ENCODE peak calls at places on chromosome 21, in nine cellular contexts. G, X, Z, M, Y, L, R, K and T are unnamed samples.

GRCh38 chr21:35198004-35198403 is 148.9 kb upstream of the RUNX1 start:
- DNase-seq in Y (no peak), M (no peak), G (peak; percentile 95), K (no peak), L (no peak), Z (no peak), R (no peak), X (no peak), T (no peak)

GRCh38 chr21:46604975-46605758 is at the start of gene S100B:
- DNase-seq in K (no peak), R (no peak), M (no peak), Z (no peak), Y (no peak), G (peak; percentile 4), X (no peak), L (peak; percentile 92), T (no peak)

GRCh38 chr21:29064850-29065481 is 8.5 kb downstream of the CCT8 start:
- DNase-seq in M (no peak), X (no peak), K (no peak), G (no peak), Y (peak; percentile 18), L (no peak), R (no peak), Z (no peak), T (no peak)

GRCh38 chr21:34276711-34277425 is 86.9 kb upstream of the KCNE2 start:
- DNase-seq in Z (no peak), K (no peak), X (no peak), M (no peak), G (no peak), L (no peak), R (no peak), Y (no peak), T (no peak)

GRCh38 chr21:15053531-15053930 is 11.3 kb downstream of the NRIP1 start:
- DNase-seq in R (no peak), G (no peak), L (no peak), M (no peak), Y (no peak), Z (no peak), K (no peak), X (no peak), T (no peak)

GRCh38 chr21:8991088-8991907 is 1530.1 kb upstream of the TPTE start:
- DNase-seq in G (no peak), Z (no peak), Y (no peak), L (no peak), R (no peak), K (no peak), M (no peak), X (no peak), T (no peak)

GRCh38 chr21:42118121-42118795 is 47.1 kb downstream of the UMODL1 start:
- DNase-seq in R (no peak), K (no peak), M (no peak), G (no peak), Z (no peak), X (peak; percentile 39), Y (peak; percentile 37), L (no peak), T (no peak)

GRCh38 chr21:44956356-44957046 is 16.7 kb downstream of the SLX9 start:
- DNase-seq in Y (no peak), L (no peak), R (no peak), X (no peak), K (no peak), G (no peak), Z (no peak), M (no peak), T (no peak)

GRCh38 chr21:42539931-42540343 is 26.3 kb downstream of the SLC37A1 start:
- DNase-seq in R (no peak), K (no peak), G (no peak), L (no peak), Y (peak; percentile 37), M (no peak), X (no peak), Z (no peak), T (no peak)

GRCh38 chr21:37700641-37701202 is 215.5 kb downstream of the KCNJ6 start:
- DNase-seq in R (no peak), L (no peak), Z (no peak), K (peak; percentile 59), G (peak; percentile 51), Y (peak; percentile 90), M (no peak), X (peak; percentile 94), T (no peak)

GRCh38 chr21:43989401-43989800 is 22.7 kb upstream of the TRAPPC10 start:
- DNase-seq in Y (no peak), M (no peak), G (no peak), K (no peak), R (no peak), L (no peak), Z (no peak), X (no peak), T (no peak)

GRCh38 chr21:16534408-16535099 is 804.8 kb downstream of the USP25 start:
- DNase-seq in L (peak; percentile 75), Y (no peak), K (no peak), G (peak; percentile 65), M (no peak), R (no peak), Z (no peak), X (peak; percentile 77), T (no peak)

GRCh38 chr21:38467911-38468310 is 30.4 kb downstream of the ERG start:
- DNase-seq in K (no peak), M (no peak), Z (no peak), L (no peak), R (no peak), X (no peak), Y (no peak), G (no peak), T (no peak)

GRCh38 chr21:34593423-34593822 is 21.5 kb downstream of the RCAN1 start:
- DNase-seq in X (peak; percentile 97), K (no peak), R (no peak), Y (no peak), L (no peak), Z (no peak), G (no peak), M (no peak), T (no peak)

GRCh38 chr21:44994016-44994365 is 54.2 kb downstream of the SLX9 start:
- DNase-seq in M (no peak), G (no peak), K (no peak), X (no peak), R (no peak), Z (no peak), Y (no peak), L (no peak), T (no peak)

GRCh38 chr21:31420988-31421387 is 76.9 kb upstream of the TIAM1 start:
- DNase-seq in K (no peak), R (no peak), L (no peak), X (no peak), G (no peak), Z (no peak), Y (no peak), M (no peak), T (no peak)

GRCh38 chr21:31133243-31133830 is 95.1 kb upstream of the KRTAP19-8 start:
- DNase-seq in Y (no peak), X (no peak), G (no peak), M (no peak), K (no peak), R (no peak), Z (no peak), L (no peak), T (no peak)

GRCh38 chr21:42498012-42498411 is 2.0 kb upstream of the RSPH1 start:
- DNase-seq in M (no peak), R (no peak), Y (no peak), L (no peak), K (no peak), X (no peak), Z (no peak), G (no peak), T (no peak)

GRCh38 chr21:37562920-37563640 is 196.5 kb downstream of the DYRK1A start:
- DNase-seq in X (peak; percentile 67), M (no peak), K (no peak), L (no peak), R (no peak), G (no peak), Y (no peak), Z (no peak), T (no peak)

GRCh38 chr21:16536661-16537359 is 807.0 kb downstream of the USP25 start:
- DNase-seq in Y (no peak), L (no peak), G (no peak), X (peak; percentile 56), Z (no peak), R (no peak), M (no peak), K (no peak), T (no peak)

GRCh38 chr21:39721885-39722284 is 23.1 kb upstream of the IGSF5 start:
- DNase-seq in L (no peak), Z (no peak), K (no peak), R (no peak), X (no peak), Y (no peak), G (no peak), M (no peak), T (no peak)

GRCh38 chr21:30340714-30341573 is 3.5 kb upstream of the KRTAP27-1 start:
- DNase-seq in G (no peak), Y (peak; percentile 30), K (no peak), Z (no peak), M (no peak), R (peak; percentile 4), X (peak; percentile 46), L (peak; percentile 51), T (no peak)

GRCh38 chr21:43937898-43938309 is 72.9 kb downstream of the AGPAT3 start:
- DNase-seq in Z (no peak), R (no peak), M (no peak), L (no peak), K (no peak), Y (peak; percentile 23), G (no peak), X (no peak), T (peak; percentile 33)

GRCh38 chr21:31254131-31254530 is 89.9 kb downstream of the TIAM1 start:
- DNase-seq in Z (no peak), M (no peak), R (no peak), Y (no peak), G (no peak), K (no peak), X (no peak), L (no peak), T (no peak)

GRCh38 chr21:40130476-40130875 is 263.2 kb downstream of the PCP4 start:
- DNase-seq in K (no peak), G (no peak), Z (no peak), Y (no peak), M (no peak), X (no peak), R (no peak), L (no peak), T (no peak)

GRCh38 chr21:45859041-45859761 is 122.4 kb upstream of the COL6A1 start:
- DNase-seq in R (no peak), M (no peak), L (peak; percentile 2), G (no peak), Z (no peak), Y (no peak), X (no peak), K (no peak), T (no peak)

GRCh38 chr21:17462276-17462981 is 50.4 kb upstream of the CXADR start:
- DNase-seq in K (no peak), M (no peak), L (no peak), Y (no peak), R (no peak), Z (no peak), G (no peak), X (no peak), T (no peak)

GRCh38 chr21:41684381-41685245 is 82.2 kb downstream of the RIPK4 start:
- DNase-seq in M (no peak), R (no peak), X (no peak), Z (no peak), G (peak; percentile 58), Y (no peak), L (no peak), K (peak; percentile 53), T (no peak)

GRCh38 chr21:35940074-35940927 is 120.0 kb downstream of the SETD4 start:
- DNase-seq in R (no peak), Z (no peak), X (peak; percentile 91), G (peak; percentile 54), K (no peak), L (peak; percentile 35), M (no peak), Y (peak; percentile 48), T (no peak)

GRCh38 chr21:45386728-45387371 is 18.1 kb upstream of the COL18A1 start:
- DNase-seq in G (peak; percentile 80), X (no peak), M (no peak), R (no peak), Z (no peak), L (no peak), Y (no peak), K (peak; percentile 38), T (no peak)

GRCh38 chr21:26199471-26199870 is 28.9 kb upstream of the APP start:
- DNase-seq in M (no peak), K (no peak), R (no peak), G (peak; percentile 36), Z (no peak), X (no peak), Y (no peak), L (no peak), T (no peak)